ENCODE peak calls at places on chromosomes 6 and 20, in four cellular contexts. L is BJ, F is neural progenitor cell, Q is A549. G is an unnamed sample.

GRCh38 chr20:58084966-58085365 is 143.5 kb downstream of the ANKRD60 start:
- DNase-seq in L (no peak), F (no peak), Q (no peak), G (no peak)

GRCh38 chr6:73362358-73362757 is at the start of gene KHDC3L:
- DNase-seq in L (no peak), F (no peak), Q (no peak), G (no peak)

GRCh38 chr6:143223895-143224294 is 163.2 kb downstream of the AIG1 start:
- DNase-seq in L (no peak), F (peak), Q (no peak), G (no peak)

GRCh38 chr20:58668901-58669286 is 17.8 kb downstream of the STX16 start:
- DNase-seq in L (no peak), F (no peak), Q (no peak), G (no peak)

GRCh38 chr6:119187596-119187995 is 109.1 kb upstream of the FAM184A start:
- DNase-seq in L (no peak), F (peak), Q (no peak), G (no peak)

GRCh38 chr6:37538107-37538506 is 38.4 kb upstream of the CCDC167 start:
- DNase-seq in L (no peak), F (no peak), Q (peak), G (no peak)

GRCh38 chr6:104356197-104356596 is 503.5 kb downstream of the HACE1 start:
- DNase-seq in L (no peak), F (no peak), Q (no peak), G (no peak)

GRCh38 chr6:72579865-72580264 is 42.0 kb upstream of the KCNQ5 start:
- DNase-seq in L (no peak), F (no peak), Q (no peak), G (no peak)

GRCh38 chr6:65707134-65707826 is at the start of gene EYS:
- DNase-seq in L (no peak), F (peak), Q (no peak), G (no peak)

GRCh38 chr20:51500936-51501335 is 41.6 kb downstream of the NFATC2 start:
- DNase-seq in L (no peak), F (no peak), Q (no peak), G (no peak)

GRCh38 chr20:22604815-22605214 is 20.4 kb upstream of the FOXA2 start:
- DNase-seq in L (no peak), F (no peak), Q (no peak), G (no peak)

GRCh38 chr20:21505810-21506530 is 7.9 kb downstream of the NKX2-2 start:
- DNase-seq in L (no peak), F (peak), Q (peak), G (no peak)

GRCh38 chr6:164398647-164399046 is 910.8 kb downstream of the C6orf118 start:
- DNase-seq in L (no peak), F (no peak), Q (no peak), G (no peak)

GRCh38 chr6:163324928-163325784 is 89.4 kb upstream of the QKI start:
- DNase-seq in L (no peak), F (no peak), Q (peak), G (no peak)

GRCh38 chr20:10463622-10464021 is 28.5 kb downstream of the SLX4IP start:
- DNase-seq in L (no peak), F (no peak), Q (no peak), G (no peak)

GRCh38 chr6:130742282-130742681 is 84.9 kb upstream of the SMLR1 start:
- DNase-seq in L (no peak), F (no peak), Q (no peak), G (no peak)

GRCh38 chr6:7151381-7151780 is 43.6 kb downstream of the RREB1 start:
- DNase-seq in L (no peak), F (no peak), Q (no peak), G (no peak)

GRCh38 chr20:20489054-20489453 is 121.2 kb downstream of the INSM1 start:
- DNase-seq in L (no peak), F (no peak), Q (no peak), G (no peak)

GRCh38 chr6:166862287-166862977 is 93.9 kb downstream of the RNASET2 start:
- DNase-seq in L (no peak), F (peak), Q (peak), G (no peak)

GRCh38 chr20:62956387-62957135 is 4.1 kb downstream of the SLC17A9 start:
- DNase-seq in L (no peak), F (no peak), Q (no peak), G (no peak)

GRCh38 chr20:8764289-8764962 is 304.5 kb upstream of the PLCB4 start:
- DNase-seq in L (no peak), F (no peak), Q (no peak), G (no peak)

GRCh38 chr6:5439749-5440148 is 178.4 kb downstream of the FARS2 start:
- DNase-seq in L (no peak), F (no peak), Q (peak), G (no peak)

GRCh38 chr6:75480425-75480824 is 13.2 kb downstream of the FILIP1 start:
- DNase-seq in L (peak), F (no peak), Q (no peak), G (no peak)

GRCh38 chr6:80132942-80133517 is 26.6 kb downstream of the BCKDHB start:
- DNase-seq in L (no peak), F (peak), Q (peak), G (peak)

GRCh38 chr6:86683132-86683908 is 254.0 kb upstream of the HTR1E start:
- DNase-seq in L (no peak), F (no peak), Q (no peak), G (no peak)

GRCh38 chr6:115934145-115934544 is 126.5 kb downstream of the FRK start:
- DNase-seq in L (no peak), F (no peak), Q (no peak), G (no peak)
- H3K4me3 ChIP-seq in L (no peak), F (no peak), Q (no peak), G (no peak)

DNA sequence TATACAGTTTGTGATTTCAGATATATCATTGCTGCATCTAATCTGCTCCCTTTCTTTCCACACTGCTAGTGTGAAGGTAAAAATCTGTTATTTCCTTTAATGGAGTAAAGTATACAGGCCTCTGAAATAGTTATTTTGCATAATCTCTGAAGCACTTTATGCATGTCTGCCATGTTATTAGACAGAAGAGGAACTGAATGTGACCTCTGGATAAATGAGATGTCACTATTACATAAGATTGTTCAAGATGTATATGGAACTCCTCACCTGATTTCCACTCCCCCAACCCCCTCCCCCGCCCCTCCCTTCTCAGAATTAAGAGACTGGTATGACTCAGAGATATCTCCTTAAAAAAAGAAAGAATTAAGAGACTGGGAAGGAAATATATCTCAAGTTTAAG is 26.3 kb downstream of the SERINC1 start:
- DNase-seq in L (no peak), F (no peak), Q (no peak), G (no peak)
- H3K4me3 ChIP-seq in L (no peak), F (no peak), Q (no peak), G (no peak)

DNA sequence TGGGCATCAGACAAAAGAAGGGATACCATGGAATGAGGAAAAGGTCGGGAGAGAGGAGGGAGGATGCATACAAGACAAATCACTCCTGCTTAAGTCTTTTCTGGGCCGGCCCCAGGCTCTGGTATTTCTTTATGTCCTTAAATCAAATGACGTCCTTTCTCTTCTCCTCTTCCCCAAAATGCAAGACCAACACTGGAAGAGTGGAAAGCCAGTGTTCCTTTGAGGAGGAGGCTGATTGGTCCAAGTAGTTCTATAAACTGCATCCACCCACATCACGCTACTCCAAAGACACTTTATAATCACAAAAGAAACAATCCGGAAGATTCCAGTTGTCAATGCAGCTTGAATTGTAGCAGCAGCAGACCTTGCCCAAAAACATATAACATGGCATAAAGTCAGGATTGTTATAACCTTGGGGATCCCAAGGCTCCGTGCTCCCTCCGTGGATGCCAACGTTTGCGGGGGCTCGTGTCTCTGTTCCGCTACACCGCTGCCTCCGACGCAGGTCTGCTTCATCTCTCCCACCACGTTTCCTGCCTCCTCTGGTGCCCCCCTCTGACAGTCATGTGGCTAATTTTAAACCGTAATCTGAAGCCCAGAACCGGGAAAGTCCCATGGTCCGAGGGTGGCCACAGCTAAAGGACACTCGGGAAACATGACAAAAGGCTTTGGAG is 47.1 kb downstream of the MCUR1 start:
- DNase-seq in L (no peak), F (peak), Q (no peak), G (no peak)
- H3K4me3 ChIP-seq in L (peak), F (no peak), Q (no peak), G (no peak)

GRCh38 chr20:18566892-18567738 is at the start of gene SMIM26:
- DNase-seq in L (peak), F (peak), Q (peak), G (peak)
- H3K4me3 ChIP-seq in L (peak), F (peak), Q (peak), G (peak)